ENCODE peak calls at places on chromosomes 6 and 20, in four cellular contexts. I is NCI-H510A; W is T-helper 2 cell; C is stimulated activated naive CD8-positive, alpha-beta T cell treated with anti-CD3 and anti-CD28 coated beads, Interleukin-15, Interleukin-2, amounts not matched to agents 100 U/mL and 50 U/mL, for 24 hours. X is an unnamed sample.
A peak's percentile ranks its signal among the peaks of the same experiment; 100 is the strongest.

GRCh38 chr20:45329497-45330319 is 18.5 kb downstream of the SDC4 start:
- DNase-seq in I (no peak), W (no peak), C (no peak), X (no peak)

GRCh38 chr20:32534661-32535240 is 50.4 kb downstream of the NOL4L start:
- DNase-seq in I (peak; percentile 46), W (peak; percentile 51), C (peak; percentile 48), X (no peak)

GRCh38 chr20:25013478-25014380 is 21.2 kb upstream of the APMAP start:
- DNase-seq in I (no peak), W (no peak), C (no peak), X (no peak)

GRCh38 chr6:3825331-3825831 is 23.8 kb upstream of the FAM50B start:
- DNase-seq in I (no peak), W (no peak), C (no peak), X (no peak)

GRCh38 chr6:144574796-144575195 is 289.7 kb downstream of the UTRN start:
- DNase-seq in I (no peak), W (no peak), C (no peak), X (no peak)

GRCh38 chr20:62120990-62121775 is 1.1 kb upstream of the LSM14B start:
- DNase-seq in I (no peak), W (no peak), C (no peak), X (no peak)

GRCh38 chr6:33694401-33694931 is 17.0 kb downstream of the UQCC2 start:
- DNase-seq in I (no peak), W (peak; percentile 47), C (peak; percentile 71), X (peak; percentile 32)

GRCh38 chr6:110412258-110412839 is 3.0 kb downstream of the DDO start:
- DNase-seq in I (no peak), W (no peak), C (no peak), X (no peak)

GRCh38 chr6:119586250-119586882 is 236.8 kb upstream of the MAN1A1 start:
- DNase-seq in I (no peak), W (no peak), C (no peak), X (no peak)

GRCh38 chr20:37729909-37730308 is 36.1 kb downstream of the CTNNBL1 start:
- DNase-seq in I (no peak), W (no peak), C (no peak), X (no peak)

GRCh38 chr6:39056681-39057080 is 8.1 kb downstream of the GLP1R start:
- DNase-seq in I (no peak), W (no peak), C (no peak), X (no peak)

GRCh38 chr20:3712279-3712873 is at the start of gene SIGLEC1:
- DNase-seq in I (no peak), W (no peak), C (no peak), X (no peak)

GRCh38 chr20:4102381-4102780 is 87.0 kb upstream of the RNF24 start:
- DNase-seq in I (no peak), W (no peak), C (no peak), X (no peak)

GRCh38 chr6:119350202-119351004 is 842 bp upstream of the MAN1A1 start:
- DNase-seq in I (no peak), W (no peak), C (peak; percentile 53), X (no peak)

GRCh38 chr6:125132058-125132457 is 21.5 kb upstream of the TPD52L1 start:
- DNase-seq in I (no peak), W (no peak), C (no peak), X (no peak)

GRCh38 chr20:32468313-32468640 is 110.1 kb downstream of the ASXL1 start:
- DNase-seq in I (no peak), W (no peak), C (no peak), X (no peak)

GRCh38 chr6:35181313-35181932 is 32.3 kb upstream of the SCUBE3 start:
- DNase-seq in I (no peak), W (no peak), C (no peak), X (no peak)

GRCh38 chr20:18743665-18744440 is 69.7 kb upstream of the SCP2D1 start:
- DNase-seq in I (no peak), W (no peak), C (no peak), X (no peak)

GRCh38 chr6:166541876-166542579 is 44.5 kb downstream of the RAMACL start:
- DNase-seq in I (no peak), W (no peak), C (no peak), X (no peak)